ENCODE peak calls at places on chromosomes 13 and 19, in nine cellular contexts. J, H, A, Q, X, O, Z, E and B are unnamed samples.

GRCh38 chr13:19089315-19089714 is 92.3 kb downstream of the TUBA3C start:
- DNase-seq in J (no peak), H (no peak), A (no peak), Q (no peak), X (no peak), O (no peak), Z (no peak), E (no peak), B (no peak)

GRCh38 chr13:49457221-49457620 is 13.1 kb downstream of the SETDB2 start:
- DNase-seq in J (no peak), H (no peak), A (no peak), Q (no peak), X (peak; percentile 22), O (no peak), Z (no peak), E (no peak), B (no peak)

GRCh38 chr13:113176292-113176691 is 17.8 kb downstream of the PROZ start:
- DNase-seq in J (no peak), H (no peak), A (no peak), Q (no peak), X (no peak), O (no peak), Z (no peak), E (no peak), B (no peak)

GRCh38 chr13:36297259-36297599 is 385 bp downstream of the CCDC169 start:
- DNase-seq in J (no peak), H (no peak), A (no peak), Q (no peak), X (peak; percentile 53), O (peak; percentile 9), Z (no peak), E (peak; percentile 35), B (no peak)

GRCh38 chr19:20103091-20103501 is 25.3 kb downstream of the ZNF90 start:
- DNase-seq in J (no peak), H (no peak), A (no peak), Q (no peak), X (peak; percentile 19), O (no peak), Z (no peak), E (no peak), B (peak; percentile 3)

GRCh38 chr19:20238025-20238623 is 71.1 kb downstream of the ZNF486 start:
- DNase-seq in J (peak; percentile 97), H (peak; percentile 90), A (peak; percentile 95), Q (peak; percentile 93), X (peak; percentile 92), O (peak; percentile 0), Z (peak; percentile 90), E (peak; percentile 91), B (peak; percentile 73)

GRCh38 chr13:45544520-45544919 is 71.0 kb downstream of the ERICH6B start:
- DNase-seq in J (no peak), H (no peak), A (no peak), Q (no peak), X (no peak), O (no peak), Z (no peak), E (no peak), B (no peak)

GRCh38 chr13:72686766-72687165 is 40.7 kb downstream of the MZT1 start:
- DNase-seq in J (no peak), H (no peak), A (no peak), Q (no peak), X (no peak), O (no peak), Z (no peak), E (no peak), B (no peak)

GRCh38 chr19:10408511-10409291 is 5.4 kb upstream of the CDC37 start:
- DNase-seq in J (no peak), H (no peak), A (peak; percentile 60), Q (no peak), X (no peak), O (no peak), Z (no peak), E (peak; percentile 46), B (no peak)

GRCh38 chr19:51702103-51702753 is 9.1 kb downstream of the SPACA6 start:
- DNase-seq in J (peak; percentile 96), H (peak; percentile 90), A (peak; percentile 66), Q (no peak), X (peak; percentile 45), O (no peak), Z (peak; percentile 84), E (peak; percentile 61), B (peak; percentile 80)

GRCh38 chr19:34232566-34233481 is 21.5 kb upstream of the GARRE1 start:
- DNase-seq in J (no peak), H (no peak), A (peak; percentile 32), Q (no peak), X (peak; percentile 90), O (no peak), Z (peak; percentile 48), E (no peak), B (no peak)

GRCh38 chr13:19810151-19810550 is 27.4 kb upstream of the PSPC1 start:
- DNase-seq in J (no peak), H (no peak), A (no peak), Q (no peak), X (no peak), O (no peak), Z (no peak), E (no peak), B (no peak)

GRCh38 chr19:39679791-39680168 is 24.1 kb downstream of the LGALS16 start:
- DNase-seq in J (no peak), H (no peak), A (no peak), Q (no peak), X (no peak), O (no peak), Z (no peak), E (no peak), B (no peak)

GRCh38 chr13:73303858-73304257 is 245.1 kb downstream of the KLF5 start:
- DNase-seq in J (no peak), H (no peak), A (no peak), Q (no peak), X (peak; percentile 40), O (no peak), Z (no peak), E (no peak), B (no peak)

GRCh38 chr13:44334751-44335150 is 38.9 kb upstream of the SERP2 start:
- DNase-seq in J (no peak), H (no peak), A (no peak), Q (no peak), X (no peak), O (no peak), Z (no peak), E (no peak), B (peak; percentile 23)

GRCh38 chr13:77330009-77330471 is 3.1 kb upstream of the MYCBP2 start:
- DNase-seq in J (no peak), H (no peak), A (no peak), Q (no peak), X (no peak), O (no peak), Z (no peak), E (no peak), B (no peak)

GRCh38 chr19:29482855-29483640 is 42.7 kb upstream of the VSTM2B start:
- DNase-seq in J (no peak), H (no peak), A (no peak), Q (no peak), X (no peak), O (no peak), Z (no peak), E (no peak), B (no peak)

GRCh38 chr13:26743971-26744370 is 16.6 kb downstream of the GPR12 start:
- DNase-seq in J (no peak), H (no peak), A (no peak), Q (no peak), X (no peak), O (no peak), Z (no peak), E (no peak), B (no peak)

GRCh38 chr13:38697197-38697596 is 10.3 kb downstream of the FREM2 start:
- DNase-seq in J (no peak), H (no peak), A (no peak), Q (no peak), X (no peak), O (no peak), Z (no peak), E (no peak), B (no peak)

GRCh38 chr13:96052655-96053002 is 572 bp downstream of the UGGT2 start:
- DNase-seq in J (no peak), H (peak; percentile 83), A (no peak), Q (peak; percentile 47), X (peak; percentile 64), O (no peak), Z (no peak), E (no peak), B (peak; percentile 57)

GRCh38 chr13:107351305-107351704 is 783.4 kb upstream of the ARGLU1 start:
- DNase-seq in J (no peak), H (no peak), A (no peak), Q (no peak), X (no peak), O (no peak), Z (no peak), E (no peak), B (peak; percentile 69)

GRCh38 chr13:48303331-48304131 is at the start of gene RB1:
- DNase-seq in J (peak; percentile 67), H (peak; percentile 95), A (peak; percentile 96), Q (peak; percentile 79), X (peak; percentile 95), O (peak; percentile 84), Z (peak; percentile 92), E (peak; percentile 83), B (peak; percentile 81)

GRCh38 chr13:74068471-74068870 is 65.7 kb downstream of the KLF12 start:
- DNase-seq in J (no peak), H (no peak), A (no peak), Q (no peak), X (no peak), O (no peak), Z (no peak), E (no peak), B (no peak)

GRCh38 chr19:18306209-18306902 is 16.5 kb downstream of the LSM4 start:
- DNase-seq in J (no peak), H (no peak), A (no peak), Q (no peak), X (no peak), O (no peak), Z (no peak), E (no peak), B (no peak)